ENCODE peak calls at places on chromosomes 7 and 10, in ten cellular contexts. D, J, P, G, Q, L, Z, M, I and K are unnamed samples.

GRCh38 chr7:30927040-30927439 is 15.4 kb downstream of the AQP1 start:
- DNase-seq in D (no peak), J (no peak), P (no peak), G (no peak), Q (no peak), L (no peak), Z (no peak), M (peak; percentile 0), I (no peak), K (no peak)

GRCh38 chr7:140810830-140811556 is 113.7 kb downstream of the BRAF start:
- DNase-seq in D (peak; percentile 56), J (peak; percentile 77), P (peak; percentile 48), G (peak; percentile 5), Q (peak; percentile 66), L (peak; percentile 6), Z (no peak), M (peak; percentile 73), I (peak; percentile 22), K (peak; percentile 47)

GRCh38 chr10:92177546-92177945 is 113.3 kb downstream of the CPEB3 start:
- DNase-seq in D (no peak), J (no peak), P (no peak), G (no peak), Q (no peak), L (no peak), Z (no peak), M (no peak), I (no peak), K (no peak)

GRCh38 chr10:129049501-129049900 is 417.5 kb upstream of the MGMT start:
- DNase-seq in D (no peak), J (no peak), P (no peak), G (no peak), Q (no peak), L (no peak), Z (no peak), M (no peak), I (no peak), K (no peak)

GRCh38 chr7:117630907-117631564 is 151.2 kb downstream of the CFTR start:
- DNase-seq in D (no peak), J (no peak), P (no peak), G (no peak), Q (no peak), L (no peak), Z (no peak), M (no peak), I (no peak), K (no peak)

GRCh38 chr10:88901610-88902327 is 21.7 kb downstream of the STAMBPL1 start:
- DNase-seq in D (no peak), J (no peak), P (no peak), G (no peak), Q (no peak), L (no peak), Z (no peak), M (no peak), I (no peak), K (no peak)

GRCh38 chr7:95595825-95596182 is 512 bp downstream of the PDK4 start:
- DNase-seq in D (no peak), J (no peak), P (no peak), G (no peak), Q (no peak), L (no peak), Z (no peak), M (no peak), I (no peak), K (no peak)

GRCh38 chr7:18153183-18153748 is 125.6 kb upstream of the PRPS1L1 start:
- DNase-seq in D (no peak), J (no peak), P (no peak), G (no peak), Q (no peak), L (no peak), Z (no peak), M (no peak), I (no peak), K (no peak)

GRCh38 chr7:18756378-18757050 is 261.0 kb downstream of the HDAC9 start:
- DNase-seq in D (no peak), J (no peak), P (no peak), G (no peak), Q (no peak), L (no peak), Z (no peak), M (no peak), I (no peak), K (no peak)

GRCh38 chr10:71517310-71518159 is 120.8 kb downstream of the CDH23 start:
- DNase-seq in D (no peak), J (no peak), P (no peak), G (no peak), Q (no peak), L (no peak), Z (no peak), M (no peak), I (no peak), K (no peak)

GRCh38 chr7:94436018-94436604 is 41.4 kb downstream of the COL1A2 start:
- DNase-seq in D (peak; percentile 63), J (peak; percentile 85), P (peak; percentile 41), G (peak; percentile 5), Q (peak; percentile 51), L (no peak), Z (no peak), M (peak; percentile 42), I (peak; percentile 72), K (peak; percentile 20)

GRCh38 chr7:19665399-19666008 is 43.3 kb downstream of the POLR1F start:
- DNase-seq in D (peak; percentile 45), J (peak; percentile 48), P (no peak), G (no peak), Q (no peak), L (no peak), Z (no peak), M (no peak), I (peak; percentile 26), K (no peak)

GRCh38 chr7:47638679-47639306 is 56.9 kb upstream of the TNS3 start:
- DNase-seq in D (no peak), J (peak; percentile 91), P (no peak), G (no peak), Q (no peak), L (no peak), Z (no peak), M (no peak), I (no peak), K (no peak)

GRCh38 chr7:33579117-33579516 is 326.2 kb upstream of the BMPER start:
- DNase-seq in D (no peak), J (no peak), P (no peak), G (no peak), Q (no peak), L (no peak), Z (no peak), M (no peak), I (no peak), K (no peak)

GRCh38 chr7:108686494-108686893 is 116.8 kb downstream of the DNAJB9 start:
- DNase-seq in D (no peak), J (no peak), P (no peak), G (no peak), Q (no peak), L (no peak), Z (no peak), M (no peak), I (no peak), K (no peak)

GRCh38 chr7:141039366-141039765 is 24.6 kb upstream of the MRPS33 start:
- DNase-seq in D (no peak), J (peak; percentile 26), P (no peak), G (no peak), Q (no peak), L (no peak), Z (no peak), M (no peak), I (no peak), K (no peak)

GRCh38 chr10:43250625-43250924 is 16.3 kb downstream of the RASGEF1A start:
- DNase-seq in D (no peak), J (no peak), P (no peak), G (no peak), Q (no peak), L (no peak), Z (no peak), M (no peak), I (no peak), K (no peak)

GRCh38 chr7:21939136-21939857 is 6.4 kb downstream of the CDCA7L start:
- DNase-seq in D (peak; percentile 37), J (peak; percentile 79), P (no peak), G (no peak), Q (no peak), L (no peak), Z (no peak), M (no peak), I (peak; percentile 47), K (peak; percentile 13)

GRCh38 chr7:106542550-106543220 is 118.3 kb downstream of the CCDC71L start:
- DNase-seq in D (peak; percentile 55), J (peak; percentile 85), P (peak; percentile 12), G (no peak), Q (peak; percentile 7), L (no peak), Z (no peak), M (peak; percentile 75), I (peak; percentile 68), K (no peak)